ENCODE peak calls at places on chromosomes 5 and 9, in five cellular contexts. B is CD8-positive, alpha-beta T cell; C is psoas muscle; T is cardiac muscle cell; Q is ascending aorta. Z is an unnamed sample.

GRCh38 chr5:51279983-51280382 is 103.3 kb upstream of the ISL1 start:
- DNase-seq in B (no peak), C (no peak), T (no peak), Q (no peak), Z (no peak)

GRCh38 chr9:100011062-100011681 is 87.6 kb downstream of the ERP44 start:
- DNase-seq in B (peak; percentile 30), C (no peak), T (peak; percentile 70), Q (no peak), Z (no peak)

GRCh38 chr5:179275941-179276837 is 69.1 kb downstream of the ADAMTS2 start:
- DNase-seq in B (no peak), C (peak; percentile 90), T (peak; percentile 98), Q (no peak), Z (peak; percentile 81)

GRCh38 chr5:101679816-101680215 is 616.3 kb downstream of the SLCO4C1 start:
- DNase-seq in B (no peak), C (no peak), T (peak; percentile 5), Q (no peak), Z (peak; percentile 7)

GRCh38 chr5:146640285-146640896 is 124.4 kb upstream of the GPR151 start:
- DNase-seq in B (no peak), C (no peak), T (no peak), Q (no peak), Z (no peak)

GRCh38 chr9:104069288-104069687 is 24.8 kb upstream of the SMC2 start:
- DNase-seq in B (no peak), C (no peak), T (no peak), Q (no peak), Z (no peak)

GRCh38 chr5:55509097-55509496 is 25.7 kb downstream of the PLPP1 start:
- DNase-seq in B (no peak), C (no peak), T (no peak), Q (no peak), Z (no peak)

GRCh38 chr9:36091028-36091953 is 45.2 kb upstream of the GLIPR2 start:
- DNase-seq in B (no peak), C (no peak), T (peak; percentile 73), Q (no peak), Z (peak; percentile 67)

GRCh38 chr9:93112116-93112863 is 16.3 kb downstream of the CARD19 start:
- DNase-seq in B (no peak), C (peak; percentile 21), T (no peak), Q (peak; percentile 2), Z (no peak)

GRCh38 chr9:83927591-83927990 is 6.4 kb upstream of the KIF27 start:
- DNase-seq in B (no peak), C (no peak), T (no peak), Q (no peak), Z (no peak)

GRCh38 chr5:109200221-109200620 is 209.6 kb downstream of the PJA2 start:
- DNase-seq in B (no peak), C (no peak), T (no peak), Q (no peak), Z (no peak)

GRCh38 chr5:132493241-132493640 is 2.7 kb upstream of the IRF1 start:
- DNase-seq in B (no peak), C (no peak), T (no peak), Q (no peak), Z (no peak)

GRCh38 chr9:78296208-78296892 is 575 bp upstream of the PSAT1 start:
- DNase-seq in B (peak; percentile 11), C (peak; percentile 20), T (peak; percentile 76), Q (no peak), Z (no peak)

GRCh38 chr9:137464291-137464999 is 5.3 kb upstream of the NSMF start:
- DNase-seq in B (no peak), C (no peak), T (no peak), Q (no peak), Z (no peak)

GRCh38 chr5:134114886-134115805 is 665 bp downstream of the TCF7 start:
- DNase-seq in B (peak; percentile 91), C (peak; percentile 42), T (no peak), Q (no peak), Z (no peak)

GRCh38 chr9:137194388-137194787 is 5.9 kb downstream of the SSNA1 start:
- DNase-seq in B (no peak), C (no peak), T (no peak), Q (no peak), Z (no peak)

GRCh38 chr5:157670662-157671591 is at the start of gene C5orf52:
- DNase-seq in B (no peak), C (peak; percentile 39), T (peak; percentile 39), Q (no peak), Z (no peak)

GRCh38 chr5:165029471-165029870 is 1524.1 kb downstream of the MAT2B start:
- DNase-seq in B (no peak), C (no peak), T (no peak), Q (no peak), Z (no peak)
- TF ChIP-seq CTCF in B (no peak), C (no peak), T (no peak), Q (no peak), Z (peak; percentile 7)

GRCh38 chr5:178119915-178120660 is 6.8 kb downstream of the N4BP3 start:
- DNase-seq in B (no peak), C (no peak), T (no peak), Q (no peak), Z (no peak)

GRCh38 chr5:178115835-178116405 is 2.6 kb downstream of the N4BP3 start:
- DNase-seq in B (no peak), C (no peak), T (no peak), Q (no peak), Z (no peak)

GRCh38 chr5:178117911-178118310 is 4.6 kb downstream of the N4BP3 start:
- DNase-seq in B (no peak), C (no peak), T (no peak), Q (no peak), Z (no peak)

GRCh38 chr5:178116406-178116885 is 3.1 kb downstream of the N4BP3 start:
- DNase-seq in B (peak; percentile 79), C (no peak), T (no peak), Q (no peak), Z (no peak)

DNA sequence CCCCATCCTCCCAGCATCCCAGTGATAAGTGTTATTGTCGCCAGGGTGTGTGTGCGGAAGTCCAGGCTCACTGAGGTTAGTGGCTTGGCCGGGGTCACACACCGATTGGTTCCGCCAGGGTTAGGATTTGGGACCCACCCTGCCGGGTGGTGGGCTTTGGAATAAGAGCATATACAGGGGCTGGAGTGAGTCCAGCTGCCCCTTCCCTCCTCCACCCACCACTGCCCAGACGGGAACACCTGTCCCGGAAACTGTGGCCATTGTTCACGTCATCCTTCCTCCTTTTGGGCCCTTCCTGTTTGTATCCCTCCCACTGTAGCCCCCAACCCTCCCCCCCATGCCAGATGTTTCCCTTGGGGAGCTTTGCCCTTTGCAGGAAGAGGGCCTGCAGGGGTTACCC is 5.0 kb downstream of the N4BP3 start:
- DNase-seq in B (no peak), C (no peak), T (no peak), Q (no peak), Z (no peak)
- H3K4me3 ChIP-seq in B (no peak overlapping the region), C (no peak overlapping the region), T (no peak overlapping the region), Q (no peak overlapping the region), Z (no peak overlapping the region)

GRCh38 chr5:135880801-135881200 is 14.8 kb downstream of the IL9 start:
- DNase-seq in B (no peak), C (no peak), T (no peak), Q (no peak), Z (no peak)

GRCh38 chr5:135879591-135879990 is 16.1 kb downstream of the IL9 start:
- DNase-seq in B (no peak), C (no peak), T (no peak), Q (no peak), Z (no peak)

GRCh38 chr5:135878156-135878620 is 17.5 kb downstream of the IL9 start:
- DNase-seq in B (no peak), C (peak; percentile 47), T (no peak), Q (no peak), Z (peak; percentile 59)

GRCh38 chr5:135881244-135881643 is 14.4 kb downstream of the IL9 start:
- DNase-seq in B (no peak), C (no peak), T (no peak), Q (no peak), Z (no peak)

DNA sequence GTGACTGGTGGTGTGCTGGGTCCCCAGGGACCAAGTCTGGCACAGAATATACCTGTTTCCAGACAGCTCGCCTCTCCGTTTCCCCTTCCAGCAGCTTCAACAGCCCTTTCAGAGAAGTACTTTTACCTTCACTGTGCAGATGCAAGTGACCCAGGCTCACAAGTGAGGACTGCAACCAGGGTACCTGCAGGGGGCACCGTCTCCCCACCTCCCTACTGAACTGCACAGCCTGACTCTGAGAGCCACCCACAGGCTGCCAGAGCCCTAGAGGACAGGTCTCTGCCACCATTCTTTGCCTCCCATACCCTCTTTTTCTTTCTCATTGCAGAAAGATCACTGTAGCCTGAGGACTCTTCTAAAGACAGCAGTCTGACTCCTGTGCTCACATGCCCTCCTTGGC is 15.4 kb downstream of the IL9 start:
- DNase-seq in B (no peak), C (no peak), T (no peak), Q (no peak), Z (no peak)
- TF ChIP-seq CTCF in B (no peak), C (no peak), T (peak; percentile 36), Q (no peak), Z (peak; percentile 47)

GRCh38 chr5:142736247-142736632 is 33.9 kb upstream of the ARHGAP26 start:
- DNase-seq in B (no peak), C (no peak), T (no peak), Q (no peak), Z (no peak)

GRCh38 chr5:142735323-142736246 is 34.6 kb upstream of the ARHGAP26 start:
- DNase-seq in B (no peak), C (no peak), T (no peak), Q (no peak), Z (no peak)

GRCh38 chr5:142737169-142737568 is 33.0 kb upstream of the ARHGAP26 start:
- DNase-seq in B (no peak), C (no peak), T (no peak), Q (no peak), Z (no peak)

GRCh38 chr5:142740474-142740873 is 29.7 kb upstream of the ARHGAP26 start:
- DNase-seq in B (no peak), C (no peak), T (no peak), Q (no peak), Z (no peak)

DNA sequence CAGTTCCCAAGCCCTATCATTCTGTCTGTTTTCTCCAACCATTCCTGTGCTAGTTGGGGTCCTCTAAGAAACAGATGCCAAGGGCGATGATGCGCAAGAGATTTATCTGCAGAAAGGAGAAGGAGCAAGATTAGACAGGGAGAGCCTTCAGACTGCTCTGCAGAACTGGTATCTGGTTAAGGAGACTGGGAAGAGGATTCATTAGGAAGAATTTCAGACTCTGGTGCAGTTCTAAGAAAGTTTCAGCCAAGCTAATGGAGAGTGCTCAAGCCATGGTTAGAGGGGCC is 35.3 kb upstream of the ARHGAP26 start:
- DNase-seq in B (no peak), C (no peak), T (no peak), Q (no peak), Z (no peak)
- H3K4me3 ChIP-seq in B (no peak overlapping the region), C (no peak overlapping the region), T (no peak overlapping the region), Q (no peak overlapping the region), Z (no peak overlapping the region)

GRCh38 chr9:74573792-74574191 is 76.7 kb downstream of the RORB start:
- DNase-seq in B (no peak), C (no peak), T (peak; percentile 77), Q (no peak), Z (no peak)

GRCh38 chr9:74577956-74578355 is 80.8 kb downstream of the RORB start:
- DNase-seq in B (no peak), C (no peak), T (no peak), Q (no peak), Z (no peak)
- TF ChIP-seq CTCF in B (no peak), C (peak; percentile 16), T (peak; percentile 50), Q (no peak), Z (peak; percentile 49)

Z was measured in epithelial cell of proximal tubule.